ENCODE peak calls at places on chromosomes 7 and 10, in seven cellular contexts. V is PC-3, A is K562, T is astrocyte, F is mesenchymal stem cell, Q is GM23248, O is IMR-90. S is an unnamed sample.

GRCh38 chr7:7662527-7662926 is 22.0 kb downstream of the UMAD1 start:
- DNase-seq in O (peak; percentile 34), A (peak; percentile 29), V (peak; percentile 13), Q (peak; percentile 5), T (no peak), F (peak; percentile 38), S (no peak)

GRCh38 chr10:120462018-120462682 is 5.1 kb downstream of the PLPP4 start:
- DNase-seq in A (no peak), Q (no peak), F (no peak), V (no peak), O (no peak), T (no peak), S (no peak)

GRCh38 chr10:132375795-132376297 is 21.2 kb upstream of the PWWP2B start:
- DNase-seq in Q (no peak), F (no peak), T (no peak), O (no peak), V (no peak), A (no peak), S (no peak)

GRCh38 chr10:16995867-16996529 is 133.6 kb downstream of the CUBN start:
- DNase-seq in F (peak; percentile 92), O (peak; percentile 68), Q (peak; percentile 76), V (peak; percentile 53), A (peak; percentile 88), T (peak; percentile 63), S (peak; percentile 48)

GRCh38 chr10:77240959-77241358 is 396.6 kb downstream of the KCNMA1 start:
- DNase-seq in F (no peak), O (no peak), T (no peak), A (no peak), Q (no peak), V (no peak), S (no peak)

GRCh38 chr10:43647576-43647975 is 1.1 kb downstream of the ZNF32 start:
- DNase-seq in T (no peak), A (no peak), Q (peak; percentile 7), F (no peak), V (no peak), O (no peak), S (no peak)

GRCh38 chr7:158863611-158864506 is 7.5 kb downstream of the DYNC2I1 start:
- DNase-seq in O (peak; percentile 60), T (peak; percentile 68), A (peak; percentile 98), Q (peak; percentile 81), F (peak; percentile 90), V (peak; percentile 85), S (peak; percentile 92)

GRCh38 chr7:147586526-147586925 is 1004.0 kb upstream of the C7orf33 start:
- DNase-seq in O (no peak), A (no peak), Q (peak; percentile 10), F (no peak), T (peak; percentile 2), V (no peak), S (no peak)

GRCh38 chr10:84139126-84140035 is at the start of gene GHITM:
- DNase-seq in Q (peak; percentile 100), A (peak; percentile 99), F (peak; percentile 99), V (peak; percentile 94), T (peak; percentile 96), O (peak; percentile 98), S (peak; percentile 94)

GRCh38 chr7:45582136-45582742 is 8.1 kb downstream of the ADCY1 start:
- DNase-seq in T (no peak), F (no peak), A (no peak), Q (no peak), O (no peak), V (no peak), S (peak; percentile 51)
- H3K4me2 ChIP-seq in T (no peak overlapping the region), F (no peak overlapping the region), A (no peak overlapping the region), Q (no peak overlapping the region), O (no peak overlapping the region), V (no peak overlapping the region), S (no peak overlapping the region)

DNA sequence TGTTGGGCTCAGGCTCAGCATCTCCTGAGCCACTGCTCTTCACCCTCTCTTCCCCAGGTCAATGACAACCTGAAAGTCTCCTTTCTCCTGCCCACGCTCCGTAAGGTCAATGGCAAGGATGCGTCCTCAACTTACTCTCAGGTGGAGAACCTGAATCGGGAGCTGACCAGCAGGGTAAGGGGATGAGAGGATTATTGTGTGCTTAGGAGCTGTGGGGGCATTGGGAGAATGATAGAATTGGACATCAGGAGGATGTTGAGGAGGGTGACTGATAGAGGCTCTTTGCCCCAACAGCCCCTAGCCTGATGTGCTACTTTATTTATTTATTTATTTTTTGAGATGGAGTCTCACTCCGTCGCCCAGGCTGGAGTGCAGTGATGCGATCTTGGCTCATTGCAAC is 1.3 kb downstream of the LRWD1 start:
- DNase-seq in V (no peak), O (no peak), Q (no peak), A (no peak), F (no peak), T (no peak), S (peak; percentile 73)
- H3K4me3 ChIP-seq in V (peak overlapping the region; percentile 90), O (no peak overlapping the region), Q (peak overlapping the region; percentile 99), A (peak overlapping the region; percentile 93), F (no peak overlapping the region), T (peak overlapping the region; percentile 98), S (peak overlapping the region; percentile 91)

GRCh38 chr10:91335147-91335546 is 75.0 kb upstream of the HECTD2 start:
- DNase-seq in O (no peak), T (no peak), Q (no peak), A (peak; percentile 20), V (no peak), F (no peak), S (no peak)

GRCh38 chr10:91343010-91343409 is 67.1 kb upstream of the HECTD2 start:
- DNase-seq in V (no peak), Q (no peak), F (no peak), A (no peak), T (no peak), O (no peak), S (no peak)

GRCh38 chr10:91340613-91341362 is 69.4 kb upstream of the HECTD2 start:
- DNase-seq in F (peak; percentile 90), A (no peak), V (peak; percentile 67), T (peak; percentile 95), Q (peak; percentile 98), O (peak; percentile 94), S (peak; percentile 79)

GRCh38 chr10:91344117-91344856 is 65.9 kb upstream of the HECTD2 start:
- DNase-seq in Q (no peak), T (no peak), V (no peak), F (no peak), O (no peak), A (no peak), S (no peak)

GRCh38 chr10:91339729-91340128 is 70.4 kb upstream of the HECTD2 start:
- DNase-seq in Q (no peak), O (no peak), T (no peak), A (no peak), F (no peak), V (no peak), S (no peak)
- H3K4me2 ChIP-seq in Q (no peak overlapping the region), O (no peak overlapping the region), T (no peak overlapping the region), A (no peak overlapping the region), F (no peak overlapping the region), V (no peak overlapping the region), S (no peak overlapping the region)

GRCh38 chr10:126508535-126509040 is 120.3 kb upstream of the ADAM12 start:
- DNase-seq in V (no peak), Q (peak; percentile 21), A (no peak), T (no peak), O (no peak), F (no peak), S (no peak)
- H3K4me3 ChIP-seq in V (no peak overlapping the region), Q (no peak overlapping the region), A (no peak overlapping the region), T (no peak overlapping the region), O (no peak overlapping the region), F (no peak overlapping the region), S (no peak overlapping the region)

S was measured in osteoblast.